ENCODE peak calls at places on chromosomes 16 and 17, in ten cellular contexts. One of them, this sample, is unnamed.

GRCh38 chr16:58435779-58436178 is 43.5 kb downstream of the GINS3 start:
- DNase-seq in cardiac septum: no peak
- DNase-seq in ELF-1: no peak
- DNase-seq in SIG-M5: no peak
- DNase-seq in activated CD4-positive, alpha-beta T cell treated with anti-CD3 and anti-CD28 coated beads for 4 hours: no peak
- DNase-seq in choroid plexus epithelial cell: no peak
- DNase-seq in activated CD8-positive, alpha-beta memory T cell treated with anti-CD3 and anti-CD28 coated beads for 24 hours: no peak
- DNase-seq in RWPE1: no peak
- DNase-seq in nephron progenitor cell: no peak
- DNase-seq in WTC11: no peak
- DNase-seq in this sample: no peak

GRCh38 chr16:4309102-4309832 is 6.6 kb upstream of the GLIS2 start:
- DNase-seq in RWPE1: no peak
- DNase-seq in ELF-1: no peak
- DNase-seq in activated CD8-positive, alpha-beta memory T cell treated with anti-CD3 and anti-CD28 coated beads for 24 hours: no peak
- DNase-seq in choroid plexus epithelial cell: no peak
- DNase-seq in SIG-M5: no peak
- DNase-seq in WTC11: no peak
- DNase-seq in cardiac septum: no peak
- DNase-seq in nephron progenitor cell: no peak
- DNase-seq in activated CD4-positive, alpha-beta T cell treated with anti-CD3 and anti-CD28 coated beads for 4 hours: no peak
- DNase-seq in this sample: no peak

GRCh38 chr17:77958716-77959215 is 263 bp downstream of the TNRC6C start:
- DNase-seq in ELF-1: no peak
- DNase-seq in cardiac septum: no peak
- DNase-seq in activated CD8-positive, alpha-beta memory T cell treated with anti-CD3 and anti-CD28 coated beads for 24 hours: no peak
- DNase-seq in activated CD4-positive, alpha-beta T cell treated with anti-CD3 and anti-CD28 coated beads for 4 hours: no peak
- DNase-seq in WTC11: no peak
- DNase-seq in choroid plexus epithelial cell: no peak
- DNase-seq in RWPE1: peak
- DNase-seq in nephron progenitor cell: no peak
- DNase-seq in SIG-M5: no peak
- DNase-seq in this sample: no peak

GRCh38 chr16:11084484-11085024 is 140.2 kb downstream of the CLEC16A start:
- DNase-seq in activated CD8-positive, alpha-beta memory T cell treated with anti-CD3 and anti-CD28 coated beads for 24 hours: no peak
- DNase-seq in WTC11: no peak
- DNase-seq in RWPE1: no peak
- DNase-seq in cardiac septum: no peak
- DNase-seq in choroid plexus epithelial cell: peak
- DNase-seq in SIG-M5: no peak
- DNase-seq in ELF-1: no peak
- DNase-seq in nephron progenitor cell: no peak
- DNase-seq in activated CD4-positive, alpha-beta T cell treated with anti-CD3 and anti-CD28 coated beads for 4 hours: no peak
- DNase-seq in this sample: no peak

GRCh38 chr17:7440823-7441174 is 1.5 kb downstream of the FGF11 start:
- DNase-seq in activated CD4-positive, alpha-beta T cell treated with anti-CD3 and anti-CD28 coated beads for 4 hours: no peak
- DNase-seq in choroid plexus epithelial cell: peak
- DNase-seq in RWPE1: no peak
- DNase-seq in ELF-1: peak
- DNase-seq in cardiac septum: no peak
- DNase-seq in SIG-M5: no peak
- DNase-seq in nephron progenitor cell: no peak
- DNase-seq in activated CD8-positive, alpha-beta memory T cell treated with anti-CD3 and anti-CD28 coated beads for 24 hours: peak
- DNase-seq in WTC11: peak
- DNase-seq in this sample: no peak

GRCh38 chr16:10906914-10907756 is 30.1 kb downstream of the CIITA start:
- DNase-seq in activated CD4-positive, alpha-beta T cell treated with anti-CD3 and anti-CD28 coated beads for 4 hours: no peak
- DNase-seq in WTC11: no peak
- DNase-seq in nephron progenitor cell: no peak
- DNase-seq in RWPE1: no peak
- DNase-seq in SIG-M5: no peak
- DNase-seq in cardiac septum: no peak
- DNase-seq in ELF-1: no peak
- DNase-seq in choroid plexus epithelial cell: no peak
- DNase-seq in activated CD8-positive, alpha-beta memory T cell treated with anti-CD3 and anti-CD28 coated beads for 24 hours: no peak
- DNase-seq in this sample: no peak

GRCh38 chr17:45435481-45435880 is 2.8 kb upstream of the ARHGAP27 start:
- DNase-seq in RWPE1: no peak
- DNase-seq in cardiac septum: peak
- DNase-seq in SIG-M5: no peak
- DNase-seq in choroid plexus epithelial cell: no peak
- DNase-seq in ELF-1: no peak
- DNase-seq in WTC11: no peak
- DNase-seq in activated CD8-positive, alpha-beta memory T cell treated with anti-CD3 and anti-CD28 coated beads for 24 hours: no peak
- DNase-seq in activated CD4-positive, alpha-beta T cell treated with anti-CD3 and anti-CD28 coated beads for 4 hours: no peak
- DNase-seq in nephron progenitor cell: no peak
- DNase-seq in this sample: no peak

GRCh38 chr17:1362065-1362848 is 37.8 kb downstream of the YWHAE start:
- DNase-seq in SIG-M5: no peak
- DNase-seq in ELF-1: no peak
- DNase-seq in activated CD8-positive, alpha-beta memory T cell treated with anti-CD3 and anti-CD28 coated beads for 24 hours: no peak
- DNase-seq in choroid plexus epithelial cell: no peak
- DNase-seq in nephron progenitor cell: no peak
- DNase-seq in WTC11: no peak
- DNase-seq in RWPE1: no peak
- DNase-seq in activated CD4-positive, alpha-beta T cell treated with anti-CD3 and anti-CD28 coated beads for 4 hours: no peak
- DNase-seq in cardiac septum: no peak
- DNase-seq in this sample: no peak

GRCh38 chr16:27286446-27286845 is 17.9 kb upstream of the NSMCE1 start:
- DNase-seq in RWPE1: peak
- DNase-seq in ELF-1: no peak
- DNase-seq in activated CD8-positive, alpha-beta memory T cell treated with anti-CD3 and anti-CD28 coated beads for 24 hours: peak
- DNase-seq in activated CD4-positive, alpha-beta T cell treated with anti-CD3 and anti-CD28 coated beads for 4 hours: no peak
- DNase-seq in cardiac septum: no peak
- DNase-seq in WTC11: no peak
- DNase-seq in choroid plexus epithelial cell: peak
- DNase-seq in SIG-M5: no peak
- DNase-seq in nephron progenitor cell: no peak
- DNase-seq in this sample: peak

GRCh38 chr16:80806957-80807356 is 2.6 kb upstream of the CDYL2 start:
- DNase-seq in nephron progenitor cell: no peak
- DNase-seq in WTC11: no peak
- DNase-seq in cardiac septum: no peak
- DNase-seq in ELF-1: no peak
- DNase-seq in activated CD4-positive, alpha-beta T cell treated with anti-CD3 and anti-CD28 coated beads for 4 hours: peak
- DNase-seq in RWPE1: peak
- DNase-seq in SIG-M5: no peak
- DNase-seq in choroid plexus epithelial cell: peak
- DNase-seq in activated CD8-positive, alpha-beta memory T cell treated with anti-CD3 and anti-CD28 coated beads for 24 hours: peak
- DNase-seq in this sample: no peak

GRCh38 chr16:48231675-48232214 is 12.4 kb upstream of the LONP2 start:
- DNase-seq in activated CD4-positive, alpha-beta T cell treated with anti-CD3 and anti-CD28 coated beads for 4 hours: peak
- DNase-seq in activated CD8-positive, alpha-beta memory T cell treated with anti-CD3 and anti-CD28 coated beads for 24 hours: no peak
- DNase-seq in choroid plexus epithelial cell: peak
- DNase-seq in nephron progenitor cell: peak
- DNase-seq in SIG-M5: no peak
- DNase-seq in ELF-1: peak
- DNase-seq in RWPE1: no peak
- DNase-seq in WTC11: peak
- DNase-seq in cardiac septum: no peak
- DNase-seq in this sample: no peak

GRCh38 chr16:48556913-48557351 is 53.0 kb downstream of the N4BP1 start:
- DNase-seq in RWPE1: peak
- DNase-seq in WTC11: no peak
- DNase-seq in cardiac septum: no peak
- DNase-seq in SIG-M5: no peak
- DNase-seq in activated CD8-positive, alpha-beta memory T cell treated with anti-CD3 and anti-CD28 coated beads for 24 hours: no peak
- DNase-seq in activated CD4-positive, alpha-beta T cell treated with anti-CD3 and anti-CD28 coated beads for 4 hours: peak
- DNase-seq in nephron progenitor cell: no peak
- DNase-seq in choroid plexus epithelial cell: peak
- DNase-seq in ELF-1: no peak
- DNase-seq in this sample: no peak

GRCh38 chr17:28597606-28598383 is 1.0 kb downstream of the SPAG5 start:
- DNase-seq in RWPE1: no peak
- DNase-seq in SIG-M5: no peak
- DNase-seq in ELF-1: no peak
- DNase-seq in cardiac septum: no peak
- DNase-seq in WTC11: no peak
- DNase-seq in activated CD8-positive, alpha-beta memory T cell treated with anti-CD3 and anti-CD28 coated beads for 24 hours: no peak
- DNase-seq in nephron progenitor cell: no peak
- DNase-seq in choroid plexus epithelial cell: no peak
- DNase-seq in activated CD4-positive, alpha-beta T cell treated with anti-CD3 and anti-CD28 coated beads for 4 hours: no peak
- DNase-seq in this sample: no peak

GRCh38 chr16:70804153-70804728 is 3.3 kb upstream of the VAC14 start:
- DNase-seq in RWPE1: peak
- DNase-seq in SIG-M5: peak
- DNase-seq in activated CD4-positive, alpha-beta T cell treated with anti-CD3 and anti-CD28 coated beads for 4 hours: no peak
- DNase-seq in ELF-1: no peak
- DNase-seq in activated CD8-positive, alpha-beta memory T cell treated with anti-CD3 and anti-CD28 coated beads for 24 hours: no peak
- DNase-seq in choroid plexus epithelial cell: peak
- DNase-seq in WTC11: no peak
- DNase-seq in cardiac septum: no peak
- DNase-seq in nephron progenitor cell: no peak
- DNase-seq in this sample: no peak

GRCh38 chr17:76071497-76072148 is 694 bp downstream of the SRP68 start:
- DNase-seq in activated CD4-positive, alpha-beta T cell treated with anti-CD3 and anti-CD28 coated beads for 4 hours: no peak
- DNase-seq in nephron progenitor cell: no peak
- DNase-seq in SIG-M5: no peak
- DNase-seq in choroid plexus epithelial cell: no peak
- DNase-seq in RWPE1: no peak
- DNase-seq in ELF-1: no peak
- DNase-seq in cardiac septum: no peak
- DNase-seq in WTC11: no peak
- DNase-seq in activated CD8-positive, alpha-beta memory T cell treated with anti-CD3 and anti-CD28 coated beads for 24 hours: peak
- DNase-seq in this sample: no peak

GRCh38 chr17:76384222-76384986 is at the start of gene SPHK1:
- DNase-seq in choroid plexus epithelial cell: peak
- DNase-seq in WTC11: peak
- DNase-seq in RWPE1: peak
- DNase-seq in nephron progenitor cell: peak
- DNase-seq in SIG-M5: no peak
- DNase-seq in activated CD8-positive, alpha-beta memory T cell treated with anti-CD3 and anti-CD28 coated beads for 24 hours: peak
- DNase-seq in cardiac septum: peak
- DNase-seq in activated CD4-positive, alpha-beta T cell treated with anti-CD3 and anti-CD28 coated beads for 4 hours: peak
- DNase-seq in ELF-1: peak
- DNase-seq in this sample: no peak

GRCh38 chr17:75845933-75846700 is 1.9 kb upstream of the UNC13D start:
- DNase-seq in nephron progenitor cell: no peak
- DNase-seq in RWPE1: no peak
- DNase-seq in ELF-1: no peak
- DNase-seq in choroid plexus epithelial cell: no peak
- DNase-seq in activated CD8-positive, alpha-beta memory T cell treated with anti-CD3 and anti-CD28 coated beads for 24 hours: no peak
- DNase-seq in SIG-M5: no peak
- DNase-seq in WTC11: no peak
- DNase-seq in activated CD4-positive, alpha-beta T cell treated with anti-CD3 and anti-CD28 coated beads for 4 hours: no peak
- DNase-seq in cardiac septum: no peak
- DNase-seq in this sample: no peak

GRCh38 chr17:68599091-68599872 is 1.9 kb downstream of the FAM20A start:
- DNase-seq in RWPE1: no peak
- DNase-seq in activated CD4-positive, alpha-beta T cell treated with anti-CD3 and anti-CD28 coated beads for 4 hours: no peak
- DNase-seq in activated CD8-positive, alpha-beta memory T cell treated with anti-CD3 and anti-CD28 coated beads for 24 hours: no peak
- DNase-seq in ELF-1: no peak
- DNase-seq in nephron progenitor cell: no peak
- DNase-seq in SIG-M5: no peak
- DNase-seq in choroid plexus epithelial cell: no peak
- DNase-seq in cardiac septum: no peak
- DNase-seq in WTC11: no peak
- DNase-seq in this sample: no peak

GRCh38 chr17:48412841-48413240 is 17.2 kb downstream of the SKAP1 start:
- DNase-seq in ELF-1: no peak
- DNase-seq in nephron progenitor cell: no peak
- DNase-seq in activated CD4-positive, alpha-beta T cell treated with anti-CD3 and anti-CD28 coated beads for 4 hours: no peak
- DNase-seq in activated CD8-positive, alpha-beta memory T cell treated with anti-CD3 and anti-CD28 coated beads for 24 hours: no peak
- DNase-seq in RWPE1: no peak
- DNase-seq in WTC11: no peak
- DNase-seq in cardiac septum: no peak
- DNase-seq in choroid plexus epithelial cell: no peak
- DNase-seq in SIG-M5: no peak
- DNase-seq in this sample: no peak

GRCh38 chr17:7842950-7843535 is 9.0 kb downstream of the KDM6B start:
- DNase-seq in nephron progenitor cell: no peak
- DNase-seq in ELF-1: peak
- DNase-seq in activated CD4-positive, alpha-beta T cell treated with anti-CD3 and anti-CD28 coated beads for 4 hours: peak
- DNase-seq in WTC11: peak
- DNase-seq in activated CD8-positive, alpha-beta memory T cell treated with anti-CD3 and anti-CD28 coated beads for 24 hours: peak
- DNase-seq in cardiac septum: peak
- DNase-seq in RWPE1: no peak
- DNase-seq in SIG-M5: no peak
- DNase-seq in choroid plexus epithelial cell: peak
- DNase-seq in this sample: peak

GRCh38 chr17:68509151-68510057 is 2.8 kb upstream of the PRKAR1A start:
- DNase-seq in nephron progenitor cell: peak
- DNase-seq in activated CD8-positive, alpha-beta memory T cell treated with anti-CD3 and anti-CD28 coated beads for 24 hours: no peak
- DNase-seq in activated CD4-positive, alpha-beta T cell treated with anti-CD3 and anti-CD28 coated beads for 4 hours: no peak
- DNase-seq in RWPE1: no peak
- DNase-seq in choroid plexus epithelial cell: no peak
- DNase-seq in WTC11: no peak
- DNase-seq in SIG-M5: no peak
- DNase-seq in ELF-1: no peak
- DNase-seq in cardiac septum: peak
- DNase-seq in this sample: no peak

GRCh38 chr16:56866955-56867830 is 2.2 kb downstream of the SLC12A3 start:
- DNase-seq in ELF-1: peak
- DNase-seq in choroid plexus epithelial cell: peak
- DNase-seq in RWPE1: peak
- DNase-seq in activated CD8-positive, alpha-beta memory T cell treated with anti-CD3 and anti-CD28 coated beads for 24 hours: peak
- DNase-seq in nephron progenitor cell: peak
- DNase-seq in activated CD4-positive, alpha-beta T cell treated with anti-CD3 and anti-CD28 coated beads for 4 hours: peak
- DNase-seq in SIG-M5: no peak
- DNase-seq in WTC11: no peak
- DNase-seq in cardiac septum: no peak
- DNase-seq in this sample: peak

GRCh38 chr17:13736915-13737314 is 135.2 kb upstream of the HS3ST3A1 start:
- DNase-seq in nephron progenitor cell: no peak
- DNase-seq in cardiac septum: no peak
- DNase-seq in activated CD4-positive, alpha-beta T cell treated with anti-CD3 and anti-CD28 coated beads for 4 hours: no peak
- DNase-seq in ELF-1: no peak
- DNase-seq in RWPE1: no peak
- DNase-seq in choroid plexus epithelial cell: no peak
- DNase-seq in WTC11: no peak
- DNase-seq in activated CD8-positive, alpha-beta memory T cell treated with anti-CD3 and anti-CD28 coated beads for 24 hours: no peak
- DNase-seq in SIG-M5: no peak
- DNase-seq in this sample: no peak

GRCh38 chr17:82351254-82351712 is 7.8 kb upstream of the TEX19 start:
- DNase-seq in activated CD8-positive, alpha-beta memory T cell treated with anti-CD3 and anti-CD28 coated beads for 24 hours: no peak
- DNase-seq in SIG-M5: no peak
- DNase-seq in nephron progenitor cell: no peak
- DNase-seq in activated CD4-positive, alpha-beta T cell treated with anti-CD3 and anti-CD28 coated beads for 4 hours: no peak
- DNase-seq in RWPE1: no peak
- DNase-seq in ELF-1: no peak
- DNase-seq in choroid plexus epithelial cell: no peak
- DNase-seq in WTC11: peak
- DNase-seq in cardiac septum: no peak
- DNase-seq in this sample: no peak

GRCh38 chr16:89407925-89408300 is 82.4 kb downstream of the ANKRD11 start:
- DNase-seq in cardiac septum: no peak
- DNase-seq in activated CD4-positive, alpha-beta T cell treated with anti-CD3 and anti-CD28 coated beads for 4 hours: no peak
- DNase-seq in SIG-M5: no peak
- DNase-seq in nephron progenitor cell: no peak
- DNase-seq in ELF-1: no peak
- DNase-seq in choroid plexus epithelial cell: peak
- DNase-seq in WTC11: no peak
- DNase-seq in activated CD8-positive, alpha-beta memory T cell treated with anti-CD3 and anti-CD28 coated beads for 24 hours: no peak
- DNase-seq in RWPE1: no peak
- DNase-seq in this sample: no peak

GRCh38 chr16:26316683-26317464 is 625.1 kb downstream of the HS3ST4 start:
- DNase-seq in ELF-1: peak
- DNase-seq in activated CD8-positive, alpha-beta memory T cell treated with anti-CD3 and anti-CD28 coated beads for 24 hours: no peak
- DNase-seq in RWPE1: no peak
- DNase-seq in cardiac septum: no peak
- DNase-seq in nephron progenitor cell: peak
- DNase-seq in WTC11: peak
- DNase-seq in SIG-M5: no peak
- DNase-seq in choroid plexus epithelial cell: no peak
- DNase-seq in activated CD4-positive, alpha-beta T cell treated with anti-CD3 and anti-CD28 coated beads for 4 hours: no peak
- DNase-seq in this sample: no peak

GRCh38 chr16:69397821-69398521 is 12.2 kb upstream of the TERF2 start:
- DNase-seq in choroid plexus epithelial cell: peak
- DNase-seq in cardiac septum: no peak
- DNase-seq in ELF-1: peak
- DNase-seq in nephron progenitor cell: peak
- DNase-seq in activated CD4-positive, alpha-beta T cell treated with anti-CD3 and anti-CD28 coated beads for 4 hours: no peak
- DNase-seq in RWPE1: peak
- DNase-seq in WTC11: peak
- DNase-seq in activated CD8-positive, alpha-beta memory T cell treated with anti-CD3 and anti-CD28 coated beads for 24 hours: peak
- DNase-seq in SIG-M5: no peak
- DNase-seq in this sample: peak

GRCh38 chr17:50346313-50347086 is 574 bp downstream of the XYLT2 start:
- DNase-seq in SIG-M5: no peak
- DNase-seq in nephron progenitor cell: peak
- DNase-seq in cardiac septum: no peak
- DNase-seq in ELF-1: peak
- DNase-seq in choroid plexus epithelial cell: no peak
- DNase-seq in activated CD4-positive, alpha-beta T cell treated with anti-CD3 and anti-CD28 coated beads for 4 hours: peak
- DNase-seq in RWPE1: peak
- DNase-seq in WTC11: peak
- DNase-seq in activated CD8-positive, alpha-beta memory T cell treated with anti-CD3 and anti-CD28 coated beads for 24 hours: no peak
- DNase-seq in this sample: no peak

This sample was measured in globus pallidus.